ENCODE peak calls at places on chromosomes 6 and 20, in five cellular contexts. V is AG04450, X is neural progenitor cell, J is GM23338, Z is RWPE2. W is an unnamed sample.
A peak's percentile ranks its signal among the peaks of the same experiment; 100 is the strongest.

GRCh38 chr6:56144538-56145324 is 102.6 kb downstream of the COL21A1 start:
- DNase-seq in V (no peak), X (no peak), J (no peak), Z (no peak), W (peak; percentile 85)

GRCh38 chr20:42531675-42531985 is 658.1 kb downstream of the PTPRT start:
- DNase-seq in V (no peak), X (peak; percentile 10), J (no peak), Z (no peak), W (no peak)

GRCh38 chr20:31817461-31817860 is 1.7 kb upstream of the MYLK2 start:
- DNase-seq in V (no peak), X (no peak), J (no peak), Z (peak; percentile 56), W (no peak)

GRCh38 chr20:32675223-32675975 is 1.7 kb upstream of the C20orf203 start:
- DNase-seq in V (no peak), X (peak; percentile 60), J (peak; percentile 46), Z (no peak), W (no peak)

GRCh38 chr20:10812738-10813327 is 139.0 kb upstream of the JAG1 start:
- DNase-seq in V (no peak), X (no peak), J (no peak), Z (no peak), W (no peak)

GRCh38 chr6:121055572-121056163 is 278.6 kb downstream of the TBC1D32 start:
- DNase-seq in V (peak; percentile 24), X (peak; percentile 59), J (peak; percentile 78), Z (no peak), W (peak; percentile 70)

GRCh38 chr6:73728548-73729205 is 32.7 kb downstream of the CD109 start:
- DNase-seq in V (no peak), X (no peak), J (no peak), Z (no peak), W (no peak)

GRCh38 chr6:13873288-13874190 is 51.2 kb upstream of the RNF182 start:
- DNase-seq in V (no peak), X (peak; percentile 86), J (peak; percentile 95), Z (peak; percentile 71), W (peak; percentile 22)

GRCh38 chr6:13998356-13998755 is 73.6 kb downstream of the RNF182 start:
- DNase-seq in V (no peak), X (no peak), J (no peak), Z (no peak), W (no peak)

GRCh38 chr6:18990313-18990978 is 603.3 kb downstream of the RNF144B start:
- DNase-seq in V (no peak), X (peak; percentile 93), J (peak; percentile 91), Z (peak; percentile 41), W (peak; percentile 52)

GRCh38 chr6:70292144-70292543 is 10.7 kb downstream of the COL9A1 start:
- DNase-seq in V (no peak), X (no peak), J (no peak), Z (no peak), W (no peak)

GRCh38 chr6:105677671-105678475 is 275.0 kb upstream of the PREP start:
- DNase-seq in V (no peak), X (no peak), J (no peak), Z (no peak), W (no peak)

GRCh38 chr6:39654121-39654520 is 71.1 kb downstream of the KIF6 start:
- DNase-seq in V (no peak), X (no peak), J (no peak), Z (no peak), W (no peak)

GRCh38 chr6:124356276-124356810 is 552.7 kb downstream of the NKAIN2 start:
- DNase-seq in V (no peak), X (no peak), J (no peak), Z (no peak), W (no peak)

GRCh38 chr6:143248359-143248758 is 187.7 kb downstream of the AIG1 start:
- DNase-seq in V (no peak), X (no peak), J (no peak), Z (no peak), W (no peak)

GRCh38 chr6:148805767-148806166 is 58.9 kb downstream of the UST start:
- DNase-seq in V (no peak), X (no peak), J (no peak), Z (no peak), W (no peak)

GRCh38 chr6:28383235-28384142 is 16.1 kb downstream of the ZSCAN12 start:
- DNase-seq in V (peak; percentile 65), X (peak; percentile 95), J (peak; percentile 98), Z (peak; percentile 81), W (peak; percentile 93)

GRCh38 chr20:3413393-3413889 is 6.0 kb upstream of the DNAAF9 start:
- DNase-seq in V (no peak), X (no peak), J (no peak), Z (no peak), W (no peak)

GRCh38 chr6:159594750-159595117 is 98.3 kb downstream of the SOD2 start:
- DNase-seq in V (no peak), X (no peak), J (no peak), Z (no peak), W (peak; percentile 82)

GRCh38 chr6:87209812-87210211 is 54.4 kb downstream of the ZNF292 start:
- DNase-seq in V (no peak), X (no peak), J (no peak), Z (no peak), W (no peak)

GRCh38 chr6:22078802-22079545 is 217.9 kb downstream of the PRL start:
- DNase-seq in V (no peak), X (peak; percentile 39), J (peak; percentile 68), Z (no peak), W (no peak)

GRCh38 chr6:130381459-130382380 is 15.9 kb downstream of the TMEM200A start:
- DNase-seq in V (no peak), X (no peak), J (no peak), Z (no peak), W (no peak)

GRCh38 chr20:35125753-35126152 is 21.4 kb downstream of the EDEM2 start:
- DNase-seq in V (no peak), X (no peak), J (no peak), Z (peak; percentile 29), W (no peak)

GRCh38 chr6:12369781-12370262 is 79.7 kb downstream of the EDN1 start:
- DNase-seq in V (no peak), X (no peak), J (no peak), Z (no peak), W (peak; percentile 39)

GRCh38 chr20:6828794-6829423 is 61.4 kb downstream of the BMP2 start:
- DNase-seq in V (peak; percentile 3), X (peak; percentile 84), J (peak; percentile 86), Z (no peak), W (peak; percentile 72)

GRCh38 chr6:42889815-42890214 is 10.4 kb downstream of the RPL7L1 start:
- DNase-seq in V (no peak), X (peak; percentile 18), J (peak; percentile 41), Z (no peak), W (no peak)

GRCh38 chr6:150030611-150031010 is 5.3 kb upstream of the RAET1L start:
- DNase-seq in V (no peak), X (no peak), J (no peak), Z (no peak), W (no peak)

GRCh38 chr20:55415567-55416142 is 589.7 kb downstream of the CBLN4 start:
- DNase-seq in V (no peak), X (peak; percentile 44), J (peak; percentile 2), Z (no peak), W (peak; percentile 5)

GRCh38 chr6:144219056-144219685 is 66.0 kb upstream of the UTRN start:
- DNase-seq in V (no peak), X (peak; percentile 44), J (peak; percentile 65), Z (no peak), W (peak; percentile 77)

DNA sequence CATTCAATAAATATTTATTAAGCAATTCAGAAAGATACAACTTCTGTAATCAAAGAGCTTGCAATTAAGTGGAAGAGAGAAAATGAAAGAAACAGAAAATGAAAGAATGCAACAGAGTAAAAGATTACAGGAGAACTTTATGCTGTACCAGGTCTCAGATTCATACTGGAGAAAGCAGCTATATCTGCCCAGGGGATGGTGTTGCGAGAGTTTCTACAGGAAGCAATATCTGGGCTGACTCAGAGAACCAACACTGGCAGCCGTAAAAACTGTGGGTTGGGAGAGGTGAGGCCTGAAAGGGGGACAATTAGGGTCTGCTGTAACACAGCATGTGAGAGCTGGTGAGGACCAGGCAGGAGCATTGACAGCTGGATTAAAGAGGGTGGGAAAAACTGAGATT is 256.7 kb upstream of the TCF21 start:
- DNase-seq in V (no peak), X (no peak), J (no peak), Z (no peak), W (peak; percentile 79)
- H3K4me3 ChIP-seq in V (no peak overlapping the region), X (no peak overlapping the region), J (no peak overlapping the region), Z (no peak overlapping the region), W (no peak overlapping the region)

GRCh38 chr6:227812-228338 is 64.4 kb upstream of the DUSP22 start:
- DNase-seq in V (no peak), X (no peak), J (no peak), Z (no peak), W (no peak)

GRCh38 chr6:225907-226306 is 66.4 kb upstream of the DUSP22 start:
- DNase-seq in V (no peak), X (no peak), J (no peak), Z (no peak), W (no peak)

GRCh38 chr6:226516-227073 is 65.7 kb upstream of the DUSP22 start:
- DNase-seq in V (no peak), X (no peak), J (no peak), Z (no peak), W (no peak)

GRCh38 chr6:228881-229651 is 63.2 kb upstream of the DUSP22 start:
- DNase-seq in V (no peak), X (no peak), J (no peak), Z (no peak), W (no peak)

GRCh38 chr6:227074-227782 is 65.1 kb upstream of the DUSP22 start:
- DNase-seq in V (no peak), X (no peak), J (no peak), Z (no peak), W (peak; percentile 58)
- TF ChIP-seq CTCF in V (no peak), X (no peak), J (no peak), Z (no peak), W (peak; percentile 4)

GRCh38 chr6:26170181-26170580 is 83.0 kb downstream of the HFE start:
- DNase-seq in V (no peak), X (no peak), J (no peak), Z (no peak), W (no peak)

GRCh38 chr6:26170951-26171841 is 84.0 kb downstream of the HFE start:
- DNase-seq in V (no peak), X (no peak), J (no peak), Z (no peak), W (no peak)

GRCh38 chr6:26173836-26174144 is 86.6 kb downstream of the HFE start:
- DNase-seq in V (no peak), X (no peak), J (no peak), Z (no peak), W (no peak)

GRCh38 chr6:26175033-26175427 is 87.8 kb downstream of the HFE start:
- DNase-seq in V (no peak), X (no peak), J (no peak), Z (no peak), W (no peak)

DNA sequence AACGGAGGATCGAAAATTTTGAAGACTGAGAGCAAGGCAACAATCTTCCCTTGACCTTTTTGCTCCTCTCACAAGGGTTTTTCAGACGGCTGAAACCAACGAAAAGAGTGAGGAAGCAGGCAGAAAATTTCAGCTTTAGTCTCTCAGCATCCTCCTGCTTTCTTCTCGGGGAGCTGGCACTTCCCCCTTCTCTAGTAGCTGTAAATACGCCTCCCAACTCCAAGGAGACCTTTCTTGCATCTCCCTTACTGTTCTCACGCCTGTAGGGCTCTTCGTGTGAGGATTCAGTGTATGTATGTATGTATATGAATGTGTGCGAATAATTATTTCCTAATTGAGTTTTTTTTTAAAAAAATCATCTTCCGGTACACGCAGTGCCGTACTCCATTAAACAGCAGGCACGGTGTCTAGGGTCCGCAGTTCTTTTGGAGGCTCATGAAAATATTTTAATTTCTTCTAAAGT is 85.3 kb downstream of the HFE start:
- DNase-seq in V (no peak), X (peak; percentile 34), J (peak; percentile 54), Z (no peak), W (peak; percentile 57)
- H3K4me3 ChIP-seq in V (peak overlapping the region; percentile 64), X (peak overlapping the region; percentile 76), J (peak overlapping the region; percentile 73), Z (peak overlapping the region; percentile 74), W (peak overlapping the region; percentile 62)

GRCh38 chr20:21029356-21029755 is 76.8 kb downstream of the LINC00237 start:
- DNase-seq in V (no peak), X (peak; percentile 59), J (no peak), Z (no peak), W (no peak)
- TF ChIP-seq CTCF in V (no peak), X (peak; percentile 4), J (peak; percentile 13), Z (no peak), W (no peak)